ENCODE peak calls at places on chromosomes 16 and 17, in ten cellular contexts. F is A673, K is tibial artery, D is A549, G is heart left ventricle, B is H9, C is pancreas, L is neural progenitor cell, Q is heart right ventricle, S is HCT116. N is an unnamed sample.
A peak's percentile ranks its signal among the peaks of the same experiment; 100 is the strongest.

GRCh38 chr17:58577696-58578095 is 63.3 kb upstream of the MTMR4 start:
- DNase-seq in F (peak; percentile 75), K (no peak), D (peak; percentile 53), G (peak; percentile 56), B (peak; percentile 64), C (peak; percentile 4), L (peak; percentile 86), Q (peak; percentile 23), S (peak; percentile 77), N (no peak)

GRCh38 chr16:87045462-87046216 is 271.6 kb downstream of the C16orf95 start:
- DNase-seq in F (no peak), K (peak; percentile 47), D (no peak), G (no peak), B (no peak), C (no peak), L (no peak), Q (no peak), S (no peak), N (no peak)

GRCh38 chr16:64094992-64095579 is 1026.8 kb downstream of the CDH11 start:
- DNase-seq in F (no peak), K (no peak), D (no peak), G (no peak), B (no peak), C (no peak), L (no peak), Q (no peak), S (no peak), N (no peak)

GRCh38 chr16:91484-91883 is 13.5 kb downstream of the MPG start:
- DNase-seq in F (peak; percentile 92), K (peak; percentile 86), D (no peak), G (peak; percentile 77), B (no peak), C (no peak), L (no peak), Q (no peak), S (no peak), N (no peak)

GRCh38 chr17:81959362-81960129 is 1.4 kb downstream of the NOTUM start:
- DNase-seq in F (peak; percentile 65), K (no peak), D (peak; percentile 55), G (peak; percentile 79), B (peak; percentile 83), C (peak; percentile 54), L (peak; percentile 76), Q (peak; percentile 81), S (no peak), N (no peak)

GRCh38 chr17:40068584-40068916 is 5.8 kb downstream of the THRA start:
- DNase-seq in F (no peak), K (no peak), D (no peak), G (no peak), B (no peak), C (no peak), L (no peak), Q (no peak), S (no peak), N (no peak)

GRCh38 chr16:84497418-84497817 is 7.0 kb downstream of the MEAK7 start:
- DNase-seq in F (no peak), K (peak; percentile 19), D (no peak), G (no peak), B (peak; percentile 6), C (no peak), L (no peak), Q (no peak), S (no peak), N (peak; percentile 46)

GRCh38 chr16:65884018-65884417 is 482.5 kb upstream of the CDH5 start:
- DNase-seq in F (peak; percentile 17), K (no peak), D (no peak), G (no peak), B (no peak), C (no peak), L (no peak), Q (no peak), S (no peak), N (no peak)

GRCh38 chr17:35257080-35257701 is 14.3 kb downstream of the SLFN5 start:
- DNase-seq in F (no peak), K (no peak), D (peak; percentile 51), G (no peak), B (no peak), C (peak; percentile 67), L (no peak), Q (peak; percentile 37), S (peak; percentile 59), N (no peak)

GRCh38 chr17:33580215-33580614 is 287.1 kb upstream of the ASIC2 start:
- DNase-seq in F (no peak), K (no peak), D (no peak), G (no peak), B (no peak), C (no peak), L (no peak), Q (no peak), S (no peak), N (no peak)
- H3K4me1 ChIP-seq in F (no peaks in the 10 kb centered on the region), K (no peaks in the 10 kb centered on the region), D (no peaks in the 10 kb centered on the region), G (no peaks in the 10 kb centered on the region), B (peaks cover 6% of the 10 kb centered on the region), C (no peaks in the 10 kb centered on the region), L (no peaks in the 10 kb centered on the region), Q (no peaks in the 10 kb centered on the region), S (no peaks in the 10 kb centered on the region), N (no peaks in the 10 kb centered on the region)

GRCh38 chr17:65219707-65220106 is 82.5 kb downstream of the RGS9 start:
- DNase-seq in F (no peak), K (no peak), D (no peak), G (no peak), B (no peak), C (no peak), L (no peak), Q (no peak), S (no peak), N (no peak)

GRCh38 chr17:65218261-65218660 is 81.1 kb downstream of the RGS9 start:
- DNase-seq in F (no peak), K (no peak), D (no peak), G (no peak), B (no peak), C (no peak), L (no peak), Q (no peak), S (no peak), N (no peak)

GRCh38 chr17:65220732-65221131 is 83.6 kb downstream of the RGS9 start:
- DNase-seq in F (no peak), K (no peak), D (no peak), G (no peak), B (no peak), C (no peak), L (no peak), Q (no peak), S (peak; percentile 23), N (no peak)

GRCh38 chr17:65222216-65222738 is 85.1 kb downstream of the RGS9 start:
- DNase-seq in F (no peak), K (no peak), D (no peak), G (no peak), B (no peak), C (no peak), L (no peak), Q (no peak), S (no peak), N (no peak)

DNA sequence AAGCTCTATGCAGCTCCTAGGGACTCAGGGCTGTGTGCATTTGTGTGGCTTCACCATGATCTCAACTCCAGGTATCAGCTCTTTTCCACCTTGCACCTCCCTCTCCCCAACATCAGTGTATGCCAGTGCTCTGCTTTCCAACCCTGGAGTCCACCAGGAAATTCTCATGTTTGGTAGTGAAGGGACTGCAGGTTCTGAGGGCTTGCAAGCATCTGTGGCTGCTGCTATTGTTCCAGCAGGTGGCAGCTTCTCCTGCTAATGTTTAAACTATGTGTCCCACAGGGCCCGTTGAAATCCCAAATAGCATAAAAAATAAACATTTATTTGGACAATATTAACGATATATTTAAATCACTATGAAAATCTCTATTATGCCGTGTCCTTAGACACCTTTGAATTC is 82.0 kb downstream of the RGS9 start:
- DNase-seq in F (peak; percentile 22), K (no peak), D (no peak), G (no peak), B (no peak), C (no peak), L (no peak), Q (no peak), S (no peak), N (no peak)
- TF ChIP-seq CTCF in F (peak; percentile 49), K (no peak), D (peak; percentile 20), G (peak; percentile 13), B (peak; percentile 49), C (no peak), L (peak; percentile 27), Q (no peak), S (peak; percentile 60), N (no peak)

DNA sequence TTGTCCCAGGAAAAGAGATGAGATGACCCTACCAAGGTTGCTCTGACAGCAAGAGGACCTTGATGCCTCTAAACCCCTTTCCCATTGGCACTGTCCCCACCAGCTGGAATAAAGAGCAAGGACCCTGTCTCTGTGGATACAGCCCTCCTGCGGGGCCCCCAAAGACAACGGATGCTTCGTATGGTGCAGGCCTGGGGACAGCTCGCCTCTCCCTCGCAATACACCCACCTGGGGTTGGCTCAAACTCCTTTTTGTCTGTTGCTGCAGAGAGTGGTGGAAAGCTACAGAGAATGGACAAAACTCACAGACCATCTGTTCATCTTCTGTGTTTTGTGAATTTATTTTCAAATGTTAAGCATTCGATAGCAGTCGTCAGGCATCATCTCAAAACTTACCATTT is 27.6 kb upstream of the CACNG3 start:
- DNase-seq in F (no peak), K (no peak), D (no peak), G (no peak), B (no peak), C (no peak), L (no peak), Q (no peak), S (no peak), N (no peak)
- H3K27ac ChIP-seq in F (no peak overlapping the region), K (no peak overlapping the region), D (no peak overlapping the region), G (no peak overlapping the region), B (no peak overlapping the region), C (no peak overlapping the region), L (no peak overlapping the region), Q (no peak overlapping the region), S (no peak overlapping the region), N (no peak overlapping the region)

GRCh38 chr16:54051821-54052220 is 234.8 kb downstream of the IRX3 start:
- DNase-seq in F (no peak), K (no peak), D (no peak), G (no peak), B (no peak), C (no peak), L (no peak), Q (no peak), S (no peak), N (no peak)
- H3K4me1 ChIP-seq in F (peaks cover 46% of the 10 kb centered on the region), K (no peaks in the 10 kb centered on the region), D (no peaks in the 10 kb centered on the region), G (no peaks in the 10 kb centered on the region), B (peaks cover 33% of the 10 kb centered on the region), C (no peaks in the 10 kb centered on the region), L (peaks cover 53% of the 10 kb centered on the region), Q (no peaks in the 10 kb centered on the region), S (no peaks in the 10 kb centered on the region), N (no peaks in the 10 kb centered on the region)

N was measured in ascending aorta.